ENCODE peak calls at places on chromosomes 2 and 18, in six cellular contexts. H is A673; O is pancreas; M is CD8-positive, alpha-beta memory T cell; B is tibial artery; F is ovary. K is an unnamed sample. For H3K9me3 and H3K4me1, the result is how much of the 10 kb centered on the place peaks cover.

GRCh38 chr2:222440670-222441422 is 16.5 kb downstream of the SGPP2 start:
- DNase-seq in H (no peak), B (no peak), M (no peak), F (peak), O (no peak), K (no peak)

GRCh38 chr2:236554629-236555282 is 14.9 kb upstream of the ACKR3 start:
- DNase-seq in H (no peak), F (no peak), B (no peak), O (no peak), M (no peak), K (no peak)

GRCh38 chr18:3889803-3890202 is 439.8 kb downstream of the TGIF1 start:
- DNase-seq in M (no peak), O (no peak), B (no peak), F (peak), H (no peak), K (no peak)

GRCh38 chr2:86764661-86765307 is 25.9 kb downstream of the CD8A start:
- DNase-seq in B (no peak), O (no peak), H (peak), M (peak), F (no peak), K (no peak)

GRCh38 chr2:149472413-149472812 is 115.2 kb downstream of the MMADHC start:
- DNase-seq in B (no peak), O (no peak), M (no peak), H (no peak), F (no peak), K (no peak)

GRCh38 chr2:71816815-71817214 is 330.8 kb downstream of the CYP26B1 start:
- DNase-seq in F (no peak), H (no peak), O (no peak), B (no peak), M (no peak), K (peak)

GRCh38 chr2:203579131-203579643 is 44.1 kb upstream of the RAPH1 start:
- DNase-seq in F (no peak), M (no peak), H (no peak), O (no peak), B (no peak), K (no peak)

GRCh38 chr2:110755494-110756078 is 23.2 kb downstream of the ACOXL start:
- DNase-seq in O (no peak), F (no peak), B (no peak), M (no peak), H (peak), K (no peak)

GRCh38 chr2:233011268-233012190 is 1.5 kb downstream of the NGEF start:
- DNase-seq in M (no peak), H (no peak), O (no peak), B (no peak), F (no peak), K (no peak)

GRCh38 chr2:180411631-180412030 is 404.5 kb upstream of the CWC22 start:
- DNase-seq in F (no peak), O (no peak), H (no peak), B (no peak), M (no peak), K (no peak)

GRCh38 chr2:61463769-61464475 is 7.0 kb downstream of the USP34 start:
- DNase-seq in B (no peak), O (no peak), H (no peak), M (no peak), F (no peak), K (no peak)

GRCh38 chr2:216350214-216350789 is 22.0 kb downstream of the MARCHF4 start:
- DNase-seq in O (no peak), H (no peak), F (no peak), B (no peak), M (no peak), K (no peak)

DNA sequence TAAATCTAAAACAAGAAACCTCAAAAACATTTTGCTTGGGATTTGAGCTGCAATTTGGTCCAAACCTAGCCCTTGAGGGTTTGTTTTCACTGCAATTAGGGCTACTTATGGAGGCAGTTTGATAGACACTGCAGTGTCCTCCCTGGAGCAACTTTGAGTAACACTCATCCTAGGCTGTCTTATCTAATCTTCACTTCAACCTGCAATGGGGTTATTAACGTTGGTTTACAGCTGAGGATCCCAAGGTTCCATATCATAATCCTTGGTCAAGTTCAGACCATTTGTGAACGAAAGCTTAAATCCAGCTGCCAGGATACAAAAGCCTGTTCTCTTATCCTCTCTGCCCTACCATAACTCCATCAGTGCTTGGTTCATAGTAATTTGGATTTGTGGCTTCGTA is 2.5 kb downstream of the ANXA4 start:
- DNase-seq in M (no peak), O (no peak), B (no peak), H (no peak), F (no peak), K (no peak)
- H3K4me3 ChIP-seq in M (no peak), O (no peak), B (no peak), H (no peak), F (no peak), K (no peak)

GRCh38 chr2:196130039-196130825 is 41.1 kb downstream of the STK17B start:
- DNase-seq in H (no peak), F (no peak), B (no peak), O (no peak), M (no peak), K (no peak)

GRCh38 chr2:196128749-196129148 is 42.6 kb downstream of the STK17B start:
- DNase-seq in M (no peak), B (no peak), H (no peak), O (no peak), F (no peak), K (no peak)

GRCh38 chr2:196136151-196136550 is 35.2 kb downstream of the STK17B start:
- DNase-seq in B (no peak), M (no peak), O (no peak), H (no peak), F (no peak), K (no peak)

GRCh38 chr2:196131384-196131861 is 40.0 kb downstream of the STK17B start:
- DNase-seq in M (no peak), F (no peak), B (peak), H (peak), O (no peak), K (no peak)

GRCh38 chr2:196131949-196132925 is 39.1 kb downstream of the STK17B start:
- DNase-seq in O (no peak), H (peak), F (no peak), M (no peak), B (no peak), K (no peak)
- H3K9me3 ChIP-seq in O (under half), H (half or more), F (under half), M (under half), B (under half), K (half or more)

GRCh38 chr2:64217198-64217869 is 73.1 kb upstream of the PELI1 start:
- DNase-seq in H (no peak), M (no peak), F (no peak), B (no peak), O (no peak), K (no peak)
- H3K4me1 ChIP-seq in H (under half), M (under half), F (under half), B (under half), O (under half), K (half or more)

GRCh38 chr18:54210463-54210862 is 14.0 kb downstream of the MBD2 start:
- DNase-seq in F (no peak), O (no peak), B (no peak), M (no peak), H (no peak), K (no peak)
- H3K4me3 ChIP-seq in F (no peak), O (no peak), B (no peak), M (no peak), H (no peak), K (no peak)

K was measured in left ventricle myocardium inferior.